ENCODE peak calls at places on chromosomes 11 and 22, in eight cellular contexts. V is heart left ventricle, A is kidney, Y is OCI-LY7, L is heart right ventricle, O is fibroblast of lung, Q is HCT116, W is lower lobe of right lung. M is an unnamed sample. For H3K4me1, the result is how much of the 10 kb centered on the place peaks cover.

GRCh38 chr22:37329239-37330140 is 47.2 kb downstream of the CYTH4 start:
- DNase-seq in V (no peak), A (no peak), Y (no peak), L (no peak), O (peak), Q (no peak), W (no peak), M (no peak)

GRCh38 chr11:126821832-126822231 is 178.7 kb downstream of the KIRREL3 start:
- DNase-seq in V (no peak), A (no peak), Y (no peak), L (no peak), O (no peak), Q (no peak), W (no peak), M (no peak)

GRCh38 chr22:18997925-18998315 is 61.8 kb upstream of the PRODH start:
- DNase-seq in V (no peak), A (no peak), Y (no peak), L (no peak), O (no peak), Q (no peak), W (no peak), M (no peak)

GRCh38 chr11:73957654-73958361 is 7.0 kb downstream of the DNAJB13 start:
- DNase-seq in V (no peak), A (peak), Y (peak), L (no peak), O (no peak), Q (no peak), W (no peak), M (no peak)

GRCh38 chr22:36612458-36612857 is 83.5 kb upstream of the EIF3D start:
- DNase-seq in V (no peak), A (no peak), Y (no peak), L (no peak), O (no peak), Q (no peak), W (no peak), M (no peak)

GRCh38 chr11:2215230-2215560 is 43.6 kb upstream of the TH start:
- DNase-seq in V (no peak), A (no peak), Y (no peak), L (no peak), O (no peak), Q (no peak), W (no peak), M (no peak)

GRCh38 chr11:64848779-64849599 is 4.5 kb upstream of the CDC42BPG start:
- DNase-seq in V (no peak), A (peak), Y (peak), L (no peak), O (no peak), Q (no peak), W (peak), M (no peak)

GRCh38 chr22:28344893-28345292 is 334.7 kb downstream of the TTC28 start:
- DNase-seq in V (no peak), A (no peak), Y (no peak), L (no peak), O (peak), Q (no peak), W (no peak), M (no peak)

GRCh38 chr22:40605676-40606250 is 30.8 kb downstream of the MRTFA start:
- DNase-seq in V (no peak), A (no peak), Y (no peak), L (no peak), O (peak), Q (no peak), W (no peak), M (no peak)

GRCh38 chr11:3894128-3894731 is 38.8 kb downstream of the STIM1 start:
- DNase-seq in V (peak), A (peak), Y (peak), L (peak), O (no peak), Q (no peak), W (peak), M (no peak)

GRCh38 chr11:100639140-100639539 is 47.9 kb upstream of the ARHGAP42 start:
- DNase-seq in V (no peak), A (no peak), Y (no peak), L (no peak), O (peak), Q (no peak), W (no peak), M (no peak)

GRCh38 chr11:87583931-87584330 is 546.2 kb downstream of the TMEM135 start:
- DNase-seq in V (no peak), A (no peak), Y (no peak), L (no peak), O (no peak), Q (no peak), W (no peak), M (no peak)

GRCh38 chr11:17393472-17393871 is 5.0 kb upstream of the KCNJ11 start:
- DNase-seq in V (no peak), A (no peak), Y (no peak), L (no peak), O (no peak), Q (no peak), W (no peak), M (no peak)

GRCh38 chr11:71193431-71193830 is 58.9 kb downstream of the SHANK2 start:
- DNase-seq in V (no peak), A (peak), Y (no peak), L (no peak), O (no peak), Q (no peak), W (no peak), M (no peak)

GRCh38 chr11:16790484-16791240 is 52.2 kb downstream of the C11orf58 start:
- DNase-seq in V (no peak), A (no peak), Y (no peak), L (no peak), O (no peak), Q (no peak), W (no peak), M (no peak)

GRCh38 chr22:28674121-28674563 is 5.5 kb downstream of the TTC28 start:
- DNase-seq in V (no peak), A (no peak), Y (peak), L (no peak), O (peak), Q (no peak), W (no peak), M (no peak)

GRCh38 chr22:44331881-44332714 is 19.3 kb upstream of the SHISAL1 start:
- DNase-seq in V (peak), A (no peak), Y (no peak), L (no peak), O (peak), Q (no peak), W (no peak), M (no peak)

GRCh38 chr22:20026996-20027601 is 6.2 kb downstream of the TANGO2 start:
- DNase-seq in V (no peak), A (peak), Y (no peak), L (no peak), O (no peak), Q (no peak), W (no peak), M (no peak)

GRCh38 chr11:2933376-2934056 is 4.3 kb upstream of the PHLDA2 start:
- DNase-seq in V (no peak), A (peak), Y (no peak), L (peak), O (peak), Q (peak), W (peak), M (peak)

GRCh38 chr11:103546236-103546635 is 437.0 kb downstream of the DYNC2H1 start:
- DNase-seq in V (no peak), A (no peak), Y (no peak), L (no peak), O (peak), Q (no peak), W (no peak), M (no peak)

GRCh38 chr22:43110927-43111623 is 525 bp downstream of the BIK start:
- DNase-seq in V (no peak), A (no peak), Y (peak), L (no peak), O (no peak), Q (no peak), W (peak), M (peak)

GRCh38 chr11:128422576-128423370 is 164.6 kb downstream of the ETS1 start:
- DNase-seq in V (peak), A (peak), Y (no peak), L (peak), O (no peak), Q (no peak), W (peak), M (peak)

GRCh38 chr11:113363406-113363805 is 24.2 kb upstream of the ANKK1 start:
- DNase-seq in V (no peak), A (no peak), Y (no peak), L (no peak), O (no peak), Q (no peak), W (no peak), M (no peak)

GRCh38 chr11:79311461-79311860 is 129.4 kb downstream of the TENM4 start:
- DNase-seq in V (no peak), A (no peak), Y (no peak), L (no peak), O (no peak), Q (no peak), W (no peak), M (no peak)

GRCh38 chr22:27780161-27780575 is 21.4 kb downstream of the MN1 start:
- DNase-seq in V (no peak), A (no peak), Y (no peak), L (no peak), O (no peak), Q (no peak), W (no peak), M (no peak)

GRCh38 chr22:38882480-38882879 is 10.5 kb upstream of the CBX6 start:
- DNase-seq in V (peak), A (peak), Y (no peak), L (no peak), O (peak), Q (no peak), W (no peak), M (no peak)

GRCh38 chr22:44523981-44524759 is 26.1 kb upstream of the RTL6 start:
- DNase-seq in V (no peak), A (no peak), Y (no peak), L (no peak), O (peak), Q (no peak), W (no peak), M (no peak)

GRCh38 chr11:71500601-71501021 is 26.5 kb upstream of the KRTAP5-7 start:
- DNase-seq in V (peak), A (no peak), Y (no peak), L (peak), O (peak), Q (peak), W (no peak), M (no peak)

GRCh38 chr11:130114726-130115125 is 44.9 kb upstream of the ST14 start:
- DNase-seq in V (no peak), A (no peak), Y (peak), L (no peak), O (no peak), Q (no peak), W (no peak), M (no peak)

GRCh38 chr11:2194877-2195755 is 23.5 kb upstream of the TH start:
- DNase-seq in V (no peak), A (no peak), Y (peak), L (no peak), O (peak), Q (no peak), W (peak), M (peak)

GRCh38 chr11:62573006-62573591 is 592 bp downstream of the EEF1G start:
- DNase-seq in V (no peak), A (peak), Y (peak), L (no peak), O (no peak), Q (no peak), W (no peak), M (peak)
- H3K4me1 ChIP-seq in V (half or more), A (under half), Y (under half), L (half or more), O (under half), Q (under half), W (half or more), M (under half)

DNA sequence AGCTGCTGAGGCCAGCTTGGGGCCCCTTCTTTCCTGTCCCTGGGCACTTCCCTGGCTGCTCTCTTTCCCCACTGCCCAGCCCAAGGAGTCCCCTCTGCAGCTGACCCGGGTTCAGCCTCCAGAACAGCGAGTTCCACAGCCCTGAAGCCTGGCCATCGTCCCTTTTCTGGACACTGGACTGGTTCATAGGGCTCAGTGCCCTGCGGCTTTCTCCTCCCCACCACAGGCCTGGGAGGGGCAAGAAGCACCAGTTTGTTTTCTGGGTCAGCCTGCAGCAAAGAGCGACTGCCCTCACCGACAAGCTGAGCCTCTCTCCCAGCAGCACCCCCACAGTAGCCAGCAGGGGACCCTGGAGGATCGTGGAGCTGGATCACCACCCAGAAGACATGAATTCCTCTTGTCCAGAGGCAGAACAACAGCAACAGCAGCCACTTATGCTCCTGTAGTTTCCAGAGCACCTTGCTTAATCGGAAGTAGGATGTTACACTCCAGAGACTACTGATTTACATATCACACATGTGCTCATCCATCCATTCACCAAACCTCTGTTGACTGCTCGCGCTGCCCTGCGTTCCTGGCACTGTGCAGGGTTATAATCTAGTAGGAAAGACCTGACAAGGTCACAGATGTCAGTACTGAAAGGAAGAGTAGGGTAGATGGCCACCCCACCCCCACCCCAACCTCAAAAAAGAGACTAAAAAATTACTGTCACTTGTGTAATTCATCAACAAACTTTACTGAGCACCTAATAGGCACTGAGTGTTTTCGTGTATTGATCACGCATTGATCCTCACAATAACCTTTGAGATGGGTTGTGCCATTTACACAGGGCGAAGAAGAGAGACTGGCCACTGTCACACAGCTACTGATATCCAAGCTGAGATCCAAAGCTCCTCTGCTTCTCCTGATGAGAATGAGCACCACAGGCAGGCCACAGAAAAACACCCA is 13.0 kb upstream of the CXCR5 start:
- DNase-seq in V (peak), A (peak), Y (peak), L (peak), O (peak), Q (no peak), W (no peak), M (no peak)
- H3K4me1 ChIP-seq in V (under half), A (under half), Y (half or more), L (under half), O (under half), Q (under half), W (under half), M (half or more)

DNA sequence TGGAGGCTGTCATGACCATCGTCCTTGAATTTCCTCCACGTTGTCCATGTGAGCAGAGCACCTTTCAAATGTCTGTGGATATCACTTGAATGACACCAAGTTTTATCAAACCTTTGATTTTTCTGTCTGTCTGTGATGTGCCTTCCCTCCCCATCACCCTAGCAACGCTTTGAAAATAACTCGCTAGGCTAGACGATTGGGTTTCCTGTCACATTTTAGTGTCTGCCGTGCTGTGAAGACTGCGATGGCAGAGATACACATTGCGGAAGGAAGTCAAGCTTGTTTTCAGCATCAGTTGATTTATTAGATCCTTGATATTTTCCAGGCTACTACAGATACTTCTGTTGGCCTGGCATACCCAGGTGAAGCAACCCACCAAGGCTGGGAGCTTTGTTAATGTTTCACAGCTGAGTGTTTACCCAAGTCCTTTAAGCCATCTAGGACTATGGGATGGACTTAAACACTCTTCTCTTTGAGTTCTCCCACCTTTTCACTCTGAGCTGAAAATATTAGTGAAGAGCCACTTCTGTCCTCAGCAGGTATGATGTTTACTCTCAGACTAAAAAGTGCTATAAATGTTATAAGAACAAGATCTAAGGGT is 93.7 kb upstream of the CD44 start:
- DNase-seq in V (no peak), A (no peak), Y (no peak), L (no peak), O (no peak), Q (no peak), W (no peak), M (peak)
- H3K4me1 ChIP-seq in V (under half), A (under half), Y (under half), L (under half), O (under half), Q (under half), W (half or more), M (half or more)

DNA sequence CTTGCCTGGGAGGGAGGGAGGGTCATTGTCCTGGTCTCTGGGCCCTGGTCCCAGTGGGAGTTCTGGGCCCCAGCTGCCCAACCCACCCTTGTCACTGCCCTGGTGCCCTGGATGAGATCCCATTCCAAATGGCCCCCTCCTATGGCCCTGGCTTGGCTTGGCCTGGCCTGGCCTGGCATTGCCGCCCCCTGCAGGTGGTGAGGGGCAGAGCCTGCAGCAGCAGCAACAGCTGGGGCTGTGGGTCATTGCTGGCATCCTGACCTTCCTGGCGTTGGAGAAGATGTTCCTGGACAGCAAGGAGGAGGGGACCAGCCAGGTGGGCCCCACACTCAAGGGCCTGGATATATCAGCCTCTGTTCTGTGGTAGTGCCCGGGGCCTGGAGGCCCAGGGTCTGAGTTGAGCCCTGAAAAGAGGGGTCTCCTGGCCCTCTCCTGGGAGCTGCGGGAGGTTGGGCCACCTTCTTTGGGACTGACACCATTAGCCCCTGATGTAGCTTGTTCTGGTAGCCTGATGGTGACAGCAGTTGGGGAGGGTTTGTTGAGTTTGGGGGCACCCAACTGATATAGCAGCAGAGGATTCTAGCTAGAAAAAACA is 3.9 kb downstream of the SLC39A13 start:
- DNase-seq in V (no peak), A (peak), Y (peak), L (no peak), O (peak), Q (peak), W (peak), M (peak)
- H3K4me1 ChIP-seq in V (half or more), A (under half), Y (under half), L (half or more), O (under half), Q (half or more), W (half or more), M (under half)

GRCh38 chr22:47591709-47592108 is 829.3 kb downstream of the TBC1D22A start:
- DNase-seq in V (no peak), A (no peak), Y (no peak), L (no peak), O (no peak), Q (no peak), W (no peak), M (no peak)
- H3K4me1 ChIP-seq in V (under half), A (under half), Y (under half), L (under half), O (under half), Q (under half), W (under half), M (under half)

GRCh38 chr11:30503156-30503555 is 83.0 kb downstream of the MPPED2 start:
- DNase-seq in V (no peak), A (no peak), Y (no peak), L (no peak), O (no peak), Q (no peak), W (no peak), M (no peak)

GRCh38 chr11:30505603-30506002 is 80.5 kb downstream of the MPPED2 start:
- DNase-seq in V (no peak), A (no peak), Y (no peak), L (no peak), O (no peak), Q (no peak), W (no peak), M (no peak)

GRCh38 chr11:30501744-30502143 is 84.4 kb downstream of the MPPED2 start:
- DNase-seq in V (no peak), A (no peak), Y (no peak), L (no peak), O (no peak), Q (no peak), W (no peak), M (no peak)

GRCh38 chr11:30508594-30508993 is 77.6 kb downstream of the MPPED2 start:
- DNase-seq in V (no peak), A (no peak), Y (no peak), L (no peak), O (no peak), Q (no peak), W (no peak), M (no peak)

DNA sequence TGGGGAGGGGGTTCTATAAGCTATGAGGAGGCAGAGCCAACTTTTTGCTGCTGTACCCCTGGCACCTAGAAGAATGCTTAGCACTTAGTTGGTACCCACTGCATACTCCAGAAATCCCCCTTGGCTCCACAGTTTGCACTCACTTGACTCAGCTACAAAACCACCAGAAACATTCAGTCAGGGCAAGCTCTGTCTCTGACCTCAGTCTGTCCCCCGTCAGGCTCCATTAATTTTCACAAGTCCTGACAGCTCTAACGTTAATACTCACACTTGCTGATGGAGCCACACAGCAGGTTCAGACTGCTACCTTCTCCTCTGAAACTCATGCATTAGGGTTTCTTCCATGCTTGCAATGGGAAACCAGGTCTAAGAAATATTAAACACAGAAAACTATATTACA is 81.7 kb downstream of the MPPED2 start:
- DNase-seq in V (no peak), A (no peak), Y (no peak), L (no peak), O (no peak), Q (no peak), W (no peak), M (no peak)
- H3K4me1 ChIP-seq in V (under half), A (under half), Y (under half), L (under half), O (under half), Q (under half), W (under half), M (under half)

GRCh38 chr11:59265735-59266134 is 53.0 kb upstream of the MPEG1 start:
- DNase-seq in V (no peak), A (no peak), Y (no peak), L (no peak), O (no peak), Q (no peak), W (no peak), M (no peak)
- H3K4me1 ChIP-seq in V (under half), A (under half), Y (half or more), L (under half), O (under half), Q (under half), W (under half), M (under half)

M was measured in CD4-positive, CD25-positive, alpha-beta regulatory T cell.